ENCODE peak calls at places on chromosomes 16 and 17, in four cellular contexts. R, E, K and N are unnamed samples.

GRCh38 chr17:27489045-27489715 is 32.9 kb downstream of the KSR1 start:
- DNase-seq in R (no peak), E (no peak), K (no peak), N (peak; percentile 83)

GRCh38 chr17:48636177-48637018 is 10.2 kb upstream of the HOXB9 start:
- DNase-seq in R (peak; percentile 83), E (peak; percentile 84), K (no peak), N (peak; percentile 37)

GRCh38 chr17:77875051-77875780 is 83.3 kb upstream of the TNRC6C start:
- DNase-seq in R (no peak), E (no peak), K (no peak), N (no peak)

GRCh38 chr16:1119766-1120611 is 23.9 kb upstream of the C1QTNF8 start:
- DNase-seq in R (no peak), E (peak; percentile 23), K (no peak), N (no peak)

GRCh38 chr16:14360326-14361037 is 269.6 kb downstream of the PARN start:
- DNase-seq in R (no peak), E (no peak), K (no peak), N (no peak)

GRCh38 chr17:48054238-48055185 is 6.4 kb downstream of the NFE2L1 start:
- DNase-seq in R (no peak), E (peak; percentile 66), K (no peak), N (no peak)

GRCh38 chr16:89020068-89020924 is 43.3 kb upstream of the CBFA2T3 start:
- DNase-seq in R (peak; percentile 65), E (peak; percentile 81), K (peak; percentile 59), N (no peak)

GRCh38 chr16:67760206-67760605 is 41.1 kb upstream of the GFOD2 start:
- DNase-seq in R (no peak), E (no peak), K (no peak), N (peak; percentile 78)

GRCh38 chr16:30786115-30786935 is 680 bp downstream of the ZNF629 start:
- DNase-seq in R (no peak), E (peak; percentile 87), K (no peak), N (no peak)

GRCh38 chr17:27980035-27980434 is 62.4 kb upstream of the NLK start:
- DNase-seq in R (no peak), E (no peak), K (no peak), N (no peak)

GRCh38 chr17:31581022-31581483 is 189.6 kb downstream of the RAB11FIP4 start:
- DNase-seq in R (no peak), E (no peak), K (no peak), N (peak; percentile 35)

GRCh38 chr16:63050391-63050790 is 1014.2 kb upstream of the CDH8 start:
- DNase-seq in R (no peak), E (no peak), K (no peak), N (no peak)

GRCh38 chr17:14833201-14833773 is 431.8 kb downstream of the PMP22 start:
- DNase-seq in R (no peak), E (no peak), K (no peak), N (peak; percentile 26)

GRCh38 chr16:24731722-24732419 is 2.4 kb downstream of the TNRC6A start:
- DNase-seq in R (no peak), E (no peak), K (no peak), N (no peak)
- TF ChIP-seq SPI1 in R (no peak), E (no peak), K (no peak), N (no peak)

GRCh38 chr17:6780001-6780400 is 4.0 kb downstream of the FBXO39 start:
- DNase-seq in R (no peak), E (no peak), K (no peak), N (no peak)
- TF ChIP-seq SPI1 in R (no peak), E (no peak), K (no peak), N (no peak)

GRCh38 chr16:85759631-85760419 is 8.9 kb upstream of the C16orf74 start:
- DNase-seq in R (no peak), E (peak; percentile 51), K (no peak), N (no peak)
- TF ChIP-seq SPI1 in R (no peak), E (no peak), K (no peak), N (no peak)

GRCh38 chr16:84062734-84063640 is 20.4 kb upstream of the SLC38A8 start:
- DNase-seq in R (peak; percentile 62), E (peak; percentile 87), K (no peak), N (peak; percentile 70)
- TF ChIP-seq SPI1 in R (no peak), E (peak; percentile 5), K (no peak), N (no peak)